ENCODE peak calls at places on chromosomes 2 and 18, in seven cellular contexts. U, Q, G, J, T, K and Y are unnamed samples.

GRCh38 chr2:217610411-217610814 is 392.4 kb downstream of the TNS1 start:
- DNase-seq in U (no peak), Q (no peak), G (peak; percentile 36), J (peak; percentile 55), T (no peak), K (peak; percentile 1), Y (no peak)

GRCh38 chr2:24086241-24086640 is 1.6 kb upstream of the TP53I3 start:
- DNase-seq in U (no peak), Q (no peak), G (no peak), J (no peak), T (no peak), K (no peak), Y (no peak)

GRCh38 chr18:79572848-79573451 is 106.7 kb upstream of the CTDP1 start:
- DNase-seq in U (no peak), Q (no peak), G (no peak), J (peak; percentile 17), T (no peak), K (no peak), Y (peak; percentile 29)

GRCh38 chr2:72901426-72901825 is 14.2 kb downstream of the SPR start:
- DNase-seq in U (no peak), Q (no peak), G (no peak), J (no peak), T (no peak), K (no peak), Y (no peak)

GRCh38 chr2:53768233-53768542 is 584 bp downstream of the CHAC2 start:
- DNase-seq in U (peak; percentile 36), Q (no peak), G (peak; percentile 71), J (no peak), T (no peak), K (no peak), Y (no peak)

GRCh38 chr2:42859006-42859552 is 66.7 kb upstream of the HAAO start:
- DNase-seq in U (peak; percentile 71), Q (no peak), G (peak; percentile 77), J (peak; percentile 91), T (peak; percentile 83), K (peak; percentile 73), Y (no peak)

GRCh38 chr2:201975434-201975833 is 58.2 kb upstream of the FZD7 start:
- DNase-seq in U (no peak), Q (no peak), G (no peak), J (no peak), T (no peak), K (no peak), Y (no peak)

GRCh38 chr18:35611518-35611917 is 30.0 kb downstream of the GALNT1 start:
- DNase-seq in U (no peak), Q (no peak), G (no peak), J (no peak), T (no peak), K (no peak), Y (no peak)

GRCh38 chr18:35582310-35582682 is 756 bp downstream of the GALNT1 start:
- DNase-seq in U (no peak), Q (no peak), G (peak; percentile 9), J (no peak), T (no peak), K (no peak), Y (no peak)

GRCh38 chr18:7856733-7857132 is 289.6 kb downstream of the PTPRM start:
- DNase-seq in U (no peak), Q (no peak), G (no peak), J (no peak), T (no peak), K (peak; percentile 45), Y (no peak)

GRCh38 chr2:24926220-24926601 is 6.2 kb upstream of the ADCY3 start:
- DNase-seq in U (no peak), Q (no peak), G (no peak), J (no peak), T (no peak), K (no peak), Y (no peak)

GRCh38 chr2:55718165-55719008 is 24.7 kb upstream of the PNPT1 start:
- DNase-seq in U (peak; percentile 41), Q (peak; percentile 37), G (peak; percentile 69), J (peak; percentile 76), T (peak; percentile 65), K (peak; percentile 71), Y (peak; percentile 59)

GRCh38 chr2:158391876-158392275 is 64.7 kb downstream of the CCDC148 start:
- DNase-seq in U (no peak), Q (no peak), G (peak; percentile 3), J (no peak), T (no peak), K (peak; percentile 82), Y (no peak)

GRCh38 chr18:12934454-12935071 is 13.2 kb upstream of the SEH1L start:
- DNase-seq in U (peak; percentile 78), Q (peak; percentile 76), G (peak; percentile 84), J (peak; percentile 93), T (peak; percentile 62), K (peak; percentile 87), Y (peak; percentile 84)

GRCh38 chr18:78980777-78981651 is 1.4 kb downstream of the SALL3 start:
- DNase-seq in U (no peak), Q (no peak), G (no peak), J (no peak), T (no peak), K (no peak), Y (no peak)

GRCh38 chr2:217283505-217283904 is 423.6 kb upstream of the TNP1 start:
- DNase-seq in U (no peak), Q (no peak), G (no peak), J (no peak), T (peak; percentile 67), K (no peak), Y (no peak)

GRCh38 chr2:238813109-238813508 is 34.8 kb upstream of the TWIST2 start:
- DNase-seq in U (no peak), Q (no peak), G (no peak), J (no peak), T (no peak), K (no peak), Y (no peak)

GRCh38 chr2:48134704-48135103 is 228.4 kb upstream of the FBXO11 start:
- DNase-seq in U (no peak), Q (no peak), G (no peak), J (no peak), T (no peak), K (no peak), Y (no peak)

GRCh38 chr2:23360571-23361125 is 24.3 kb upstream of the KLHL29 start:
- DNase-seq in U (peak; percentile 58), Q (no peak), G (no peak), J (no peak), T (no peak), K (no peak), Y (peak; percentile 16)

GRCh38 chr18:50281295-50281971 is at the start of gene MBD1:
- DNase-seq in U (peak; percentile 99), Q (peak; percentile 98), G (peak; percentile 99), J (peak; percentile 98), T (peak; percentile 90), K (peak; percentile 96), Y (peak; percentile 96)
- TF ChIP-seq CTCF in U (no peak), Q (peak; percentile 58), G (peak; percentile 16), J (peak; percentile 50), T (peak; percentile 17), K (peak; percentile 34), Y (no peak)

GRCh38 chr2:192195548-192196418 is 1.1 kb upstream of the TMEFF2 start:
- DNase-seq in U (no peak), Q (no peak), G (no peak), J (no peak), T (no peak), K (peak; percentile 21), Y (no peak)
- TF ChIP-seq CTCF in U (no peak), Q (no peak), G (no peak), J (no peak), T (no peak), K (no peak), Y (no peak)

DNA sequence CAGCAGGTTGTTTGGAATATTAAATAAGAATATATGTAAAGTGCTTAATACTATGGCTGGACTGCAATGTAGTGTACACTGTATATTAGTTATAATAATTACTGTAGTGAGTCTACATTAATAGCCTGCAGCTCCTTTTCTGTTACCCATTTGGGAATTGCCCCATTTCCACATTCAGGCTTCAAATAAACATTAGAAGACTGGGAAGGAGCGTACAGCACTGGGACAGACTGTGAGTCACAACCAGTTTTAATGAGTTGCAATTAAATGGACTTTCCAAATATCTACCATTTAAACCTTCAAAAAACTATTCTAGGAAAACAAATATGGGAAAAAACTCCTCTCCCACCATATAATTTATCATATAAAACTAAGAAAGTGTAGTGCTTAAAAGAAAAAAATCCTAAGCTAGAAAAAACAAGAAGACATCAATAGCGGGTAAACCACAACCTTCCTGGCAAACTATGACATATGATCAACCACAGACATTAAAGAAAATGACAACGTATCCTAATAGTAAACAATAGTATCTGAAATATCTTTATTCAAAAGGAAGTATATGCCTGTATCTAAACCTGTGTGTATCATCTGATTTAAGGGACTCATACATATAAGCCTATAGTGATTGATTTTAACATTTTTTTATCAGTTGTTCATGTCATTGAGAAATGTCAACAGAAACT is 86.1 kb downstream of the TRIP12 start:
- DNase-seq in U (peak; percentile 36), Q (no peak), G (no peak), J (no peak), T (no peak), K (peak; percentile 39), Y (no peak)
- TF ChIP-seq CTCF in U (no peak), Q (no peak), G (no peak), J (no peak), T (no peak), K (no peak), Y (no peak)

GRCh38 chr2:50084086-50084843 is 930.0 kb upstream of the FSHR start:
- DNase-seq in U (no peak), Q (no peak), G (no peak), J (no peak), T (no peak), K (no peak), Y (no peak)
- TF ChIP-seq CTCF in U (no peak), Q (no peak), G (no peak), J (no peak), T (no peak), K (no peak), Y (no peak)